ENCODE peak calls at places on chromosomes 12 and 14, in five cellular contexts. One of them, this sample, is unnamed.

GRCh38 chr14:63664143-63664460 is 22.4 kb upstream of the WDR89 start:
- DNase-seq in tibial nerve: no peak
- DNase-seq in neural progenitor cell: no peak
- DNase-seq in endodermal cell: no peak
- DNase-seq in ascending aorta: no peak
- DNase-seq in this sample: no peak

GRCh38 chr12:98724384-98725155 is 79.5 kb downstream of the APAF1 start:
- DNase-seq in neural progenitor cell: no peak
- DNase-seq in ascending aorta: no peak
- DNase-seq in endodermal cell: no peak
- DNase-seq in tibial nerve: no peak
- DNase-seq in this sample: no peak

GRCh38 chr12:97595936-97596335 is 133.3 kb downstream of the RMST start:
- DNase-seq in neural progenitor cell: no peak
- DNase-seq in endodermal cell: no peak
- DNase-seq in ascending aorta: no peak
- DNase-seq in tibial nerve: no peak
- DNase-seq in this sample: no peak

GRCh38 chr12:74896186-74896585 is 313.5 kb downstream of the KCNC2 start:
- DNase-seq in endodermal cell: no peak
- DNase-seq in neural progenitor cell: no peak
- DNase-seq in tibial nerve: no peak
- DNase-seq in ascending aorta: no peak
- DNase-seq in this sample: no peak

GRCh38 chr12:83945871-83946270 is 966.7 kb downstream of the SLC6A15 start:
- DNase-seq in tibial nerve: no peak
- DNase-seq in endodermal cell: no peak
- DNase-seq in neural progenitor cell: no peak
- DNase-seq in ascending aorta: no peak
- DNase-seq in this sample: no peak

GRCh38 chr12:50258167-50258551 is 25.2 kb downstream of the LIMA1 start:
- DNase-seq in endodermal cell: no peak
- DNase-seq in ascending aorta: no peak
- DNase-seq in tibial nerve: peak; percentile 57
- DNase-seq in neural progenitor cell: no peak
- DNase-seq in this sample: no peak

GRCh38 chr14:92985521-92985920 is 62.6 kb downstream of the CHGA start:
- DNase-seq in ascending aorta: no peak
- DNase-seq in neural progenitor cell: no peak
- DNase-seq in endodermal cell: no peak
- DNase-seq in tibial nerve: no peak
- DNase-seq in this sample: no peak

GRCh38 chr12:126114420-126114819 is 1049.2 kb downstream of the AACS start:
- DNase-seq in tibial nerve: no peak
- DNase-seq in ascending aorta: no peak
- DNase-seq in neural progenitor cell: no peak
- DNase-seq in endodermal cell: no peak
- DNase-seq in this sample: no peak

GRCh38 chr14:48398675-48399282 is 723.4 kb upstream of the MDGA2 start:
- DNase-seq in endodermal cell: peak; percentile 52
- DNase-seq in tibial nerve: no peak
- DNase-seq in neural progenitor cell: peak; percentile 66
- DNase-seq in ascending aorta: no peak
- DNase-seq in this sample: peak; percentile 65

GRCh38 chr12:56867216-56867615 is 67.0 kb downstream of the SDR9C7 start:
- DNase-seq in ascending aorta: no peak
- DNase-seq in endodermal cell: no peak
- DNase-seq in neural progenitor cell: no peak
- DNase-seq in tibial nerve: no peak
- DNase-seq in this sample: no peak

GRCh38 chr12:108828774-108829173 is 28.6 kb downstream of the SSH1 start:
- DNase-seq in tibial nerve: no peak
- DNase-seq in endodermal cell: no peak
- DNase-seq in ascending aorta: no peak
- DNase-seq in neural progenitor cell: no peak
- DNase-seq in this sample: no peak

GRCh38 chr12:118120579-118121363 is 15.2 kb upstream of the PEBP1 start:
- DNase-seq in endodermal cell: peak; percentile 98
- DNase-seq in neural progenitor cell: peak; percentile 75
- DNase-seq in tibial nerve: peak; percentile 60
- DNase-seq in ascending aorta: peak; percentile 84
- DNase-seq in this sample: peak; percentile 81

GRCh38 chr14:99808515-99808914 is 15.3 kb downstream of the EML1 start:
- DNase-seq in endodermal cell: no peak
- DNase-seq in tibial nerve: no peak
- DNase-seq in neural progenitor cell: no peak
- DNase-seq in ascending aorta: no peak
- DNase-seq in this sample: peak; percentile 41

GRCh38 chr14:99808133-99808505 is 14.9 kb downstream of the EML1 start:
- DNase-seq in endodermal cell: no peak
- DNase-seq in ascending aorta: peak; percentile 31
- DNase-seq in tibial nerve: no peak
- DNase-seq in neural progenitor cell: no peak
- DNase-seq in this sample: no peak

GRCh38 chr14:99807413-99808132 is 14.4 kb downstream of the EML1 start:
- DNase-seq in neural progenitor cell: peak; percentile 48
- DNase-seq in ascending aorta: no peak
- DNase-seq in endodermal cell: peak; percentile 76
- DNase-seq in tibial nerve: no peak
- DNase-seq in this sample: peak; percentile 74

GRCh38 chr14:99809864-99810854 is 16.9 kb downstream of the EML1 start:
- DNase-seq in neural progenitor cell: no peak
- DNase-seq in ascending aorta: peak; percentile 68
- DNase-seq in endodermal cell: no peak
- DNase-seq in tibial nerve: peak; percentile 35
- DNase-seq in this sample: no peak

DNA sequence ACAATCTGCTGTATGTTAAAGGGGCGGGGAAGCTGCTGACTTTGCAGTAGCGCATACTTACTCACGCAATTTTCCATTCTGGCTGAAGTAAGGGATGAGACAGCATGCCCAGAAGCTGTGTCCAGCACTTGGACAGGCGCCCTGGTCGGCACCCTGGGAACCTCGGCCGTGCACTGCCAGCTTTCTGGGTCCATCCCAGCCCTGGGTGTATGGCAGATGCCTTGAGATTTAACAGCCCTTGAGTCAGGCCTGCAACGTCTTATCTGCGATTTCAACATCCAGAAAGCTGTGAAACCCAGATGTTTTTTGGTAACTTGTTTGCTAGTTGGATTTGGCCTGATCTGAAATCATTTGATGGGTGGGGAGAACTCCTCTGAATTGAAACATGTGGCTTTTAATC is 16.2 kb downstream of the EML1 start:
- DNase-seq in neural progenitor cell: no peak
- DNase-seq in endodermal cell: no peak
- DNase-seq in ascending aorta: peak; percentile 79
- DNase-seq in tibial nerve: peak; percentile 45
- DNase-seq in this sample: peak; percentile 95
- H3K4me1 ChIP-seq in neural progenitor cell: peaks cover 28% of the 10 kb centered on the region
- H3K4me1 ChIP-seq in endodermal cell: no peaks in the 10 kb centered on the region
- H3K4me1 ChIP-seq in ascending aorta: no peaks in the 10 kb centered on the region
- H3K4me1 ChIP-seq in tibial nerve: peaks cover 58% of the 10 kb centered on the region
- H3K4me1 ChIP-seq in this sample: no peaks in the 10 kb centered on the region

DNA sequence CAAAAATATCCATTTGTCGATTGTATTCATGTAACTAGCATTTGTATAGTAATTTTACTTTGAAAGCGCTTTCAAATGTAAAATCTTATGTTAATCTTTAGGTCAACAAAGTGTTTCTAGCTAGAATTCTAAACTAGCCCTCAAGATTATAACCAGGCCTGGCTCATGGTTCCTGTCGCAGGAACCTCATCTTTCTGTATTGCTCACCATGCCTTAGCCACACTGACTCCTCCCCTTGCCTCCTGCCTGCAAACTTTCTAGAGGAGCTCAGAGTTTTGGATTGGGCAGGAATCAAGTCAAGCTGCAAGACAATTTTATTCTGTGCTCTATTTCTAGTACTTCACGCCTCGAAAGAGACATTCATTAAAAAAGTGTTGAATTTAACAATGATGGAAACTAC is 99.8 kb downstream of the TGFB3 start:
- DNase-seq in endodermal cell: no peak
- DNase-seq in tibial nerve: no peak
- DNase-seq in ascending aorta: no peak
- DNase-seq in neural progenitor cell: no peak
- DNase-seq in this sample: no peak
- H3K4me1 ChIP-seq in endodermal cell: no peaks in the 10 kb centered on the region
- H3K4me1 ChIP-seq in tibial nerve: peaks cover 27% of the 10 kb centered on the region
- H3K4me1 ChIP-seq in ascending aorta: no peaks in the 10 kb centered on the region
- H3K4me1 ChIP-seq in neural progenitor cell: no peaks in the 10 kb centered on the region
- H3K4me1 ChIP-seq in this sample: peaks cover 6% of the 10 kb centered on the region

GRCh38 chr14:69055125-69055524 is 76.0 kb upstream of the ACTN1 start:
- DNase-seq in neural progenitor cell: no peak
- DNase-seq in ascending aorta: no peak
- DNase-seq in endodermal cell: no peak
- DNase-seq in tibial nerve: no peak
- DNase-seq in this sample: peak; percentile 85
- H3K4me1 ChIP-seq in neural progenitor cell: peaks cover 14% of the 10 kb centered on the region
- H3K4me1 ChIP-seq in ascending aorta: peaks cover 48% of the 10 kb centered on the region
- H3K4me1 ChIP-seq in endodermal cell: peaks cover 28% of the 10 kb centered on the region
- H3K4me1 ChIP-seq in tibial nerve: peaks cover 29% of the 10 kb centered on the region
- H3K4me1 ChIP-seq in this sample: peaks cover 28% of the 10 kb centered on the region

GRCh38 chr12:4032906-4033628 is 159.9 kb upstream of the PARP11 start:
- DNase-seq in ascending aorta: no peak
- DNase-seq in endodermal cell: peak; percentile 58
- DNase-seq in tibial nerve: no peak
- DNase-seq in neural progenitor cell: no peak
- DNase-seq in this sample: no peak
- H3K4me1 ChIP-seq in ascending aorta: peaks cover 6% of the 10 kb centered on the region
- H3K4me1 ChIP-seq in endodermal cell: peaks cover 3% of the 10 kb centered on the region
- H3K4me1 ChIP-seq in tibial nerve: peaks cover 20% of the 10 kb centered on the region
- H3K4me1 ChIP-seq in neural progenitor cell: peaks cover 22% of the 10 kb centered on the region
- H3K4me1 ChIP-seq in this sample: peaks cover 4% of the 10 kb centered on the region

GRCh38 chr14:71322660-71323250 is 415.5 kb downstream of the PCNX1 start:
- DNase-seq in ascending aorta: no peak
- DNase-seq in neural progenitor cell: peak; percentile 15
- DNase-seq in tibial nerve: no peak
- DNase-seq in endodermal cell: no peak
- DNase-seq in this sample: peak; percentile 37
- H3K4me1 ChIP-seq in ascending aorta: peaks cover 8% of the 10 kb centered on the region
- H3K4me1 ChIP-seq in neural progenitor cell: peaks cover 35% of the 10 kb centered on the region
- H3K4me1 ChIP-seq in tibial nerve: peaks cover 62% of the 10 kb centered on the region
- H3K4me1 ChIP-seq in endodermal cell: no peaks in the 10 kb centered on the region
- H3K4me1 ChIP-seq in this sample: peaks cover 30% of the 10 kb centered on the region

DNA sequence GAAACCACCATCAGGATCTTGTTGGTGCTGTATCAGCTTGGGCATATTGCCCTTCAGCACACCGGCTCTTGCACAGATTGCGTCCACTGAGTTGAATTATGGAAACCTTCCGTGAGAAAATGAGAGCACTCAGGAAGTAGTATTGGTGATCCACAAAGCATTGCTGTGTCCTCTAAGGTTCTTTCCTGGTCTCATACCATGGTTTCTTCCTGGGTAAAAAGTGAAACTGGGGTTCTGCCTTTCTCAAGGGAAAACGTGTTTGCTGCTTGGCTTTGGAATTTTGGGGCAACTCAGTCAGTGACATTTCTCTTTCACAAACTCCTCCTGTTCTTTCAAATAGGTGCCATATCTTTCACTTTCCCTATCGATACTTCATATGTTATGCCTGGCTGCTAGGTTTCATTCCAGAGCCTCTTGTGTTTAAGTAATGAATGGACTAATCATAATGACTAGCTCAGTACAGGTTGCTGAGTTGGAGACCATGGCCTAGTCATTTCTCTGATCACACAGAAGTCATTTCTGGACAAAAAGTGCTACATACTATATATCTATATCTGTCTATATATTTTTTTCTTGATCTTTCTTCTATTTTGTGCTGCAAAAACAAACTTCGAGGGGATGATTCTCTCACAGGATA is 423.5 kb downstream of the ZFP36L1 start:
- DNase-seq in tibial nerve: no peak
- DNase-seq in ascending aorta: no peak
- DNase-seq in endodermal cell: no peak
- DNase-seq in neural progenitor cell: no peak
- DNase-seq in this sample: no peak
- H3K4me1 ChIP-seq in tibial nerve: peaks cover 63% of the 10 kb centered on the region
- H3K4me1 ChIP-seq in ascending aorta: peaks cover 10% of the 10 kb centered on the region
- H3K4me1 ChIP-seq in endodermal cell: peaks cover 7% of the 10 kb centered on the region
- H3K4me1 ChIP-seq in neural progenitor cell: peaks cover 33% of the 10 kb centered on the region
- H3K4me1 ChIP-seq in this sample: peaks cover 20% of the 10 kb centered on the region